ENCODE peak calls at places on chromosomes 7 and 10, in nine cellular contexts. G is gastrocnemius medialis, D is HEK293T, A is hippocampal formation, F is spleen, V is GM06990, B is lower lobe of right lung, H is cardiac muscle cell, S is KG1. Y is an unnamed sample.

GRCh38 chr10:124027306-124028050 is 65.9 kb downstream of the CHST15 start:
- DNase-seq in G (no peak), D (no peak), A (no peak), F (peak), V (no peak), B (no peak), H (no peak), S (no peak), Y (no peak)

GRCh38 chr7:24290004-24290641 is 6.1 kb downstream of the NPY start:
- DNase-seq in G (no peak), D (peak), A (peak), F (no peak), V (peak), B (no peak), H (peak), S (peak), Y (peak)

GRCh38 chr7:149126662-149127321 is 668 bp upstream of the ZNF425 start:
- DNase-seq in G (peak), D (peak), A (peak), F (peak), V (peak), B (peak), H (no peak), S (peak), Y (peak)

GRCh38 chr7:108413782-108414492 is 42.3 kb downstream of the NRCAM start:
- DNase-seq in G (no peak), D (peak), A (no peak), F (no peak), V (no peak), B (no peak), H (peak), S (no peak), Y (no peak)

GRCh38 chr10:79193694-79194382 is 125.1 kb downstream of the ZMIZ1 start:
- DNase-seq in G (no peak), D (no peak), A (no peak), F (no peak), V (no peak), B (no peak), H (no peak), S (no peak), Y (no peak)

GRCh38 chr10:70350501-70350900 is 31.9 kb downstream of the LRRC20 start:
- DNase-seq in G (no peak), D (no peak), A (no peak), F (peak), V (no peak), B (no peak), H (no peak), S (no peak), Y (no peak)

GRCh38 chr7:51263631-51264484 is 52.8 kb downstream of the COBL start:
- DNase-seq in G (peak), D (no peak), A (no peak), F (no peak), V (no peak), B (no peak), H (no peak), S (no peak), Y (no peak)

GRCh38 chr10:8138471-8138870 is 84.0 kb downstream of the GATA3 start:
- DNase-seq in G (no peak), D (no peak), A (peak), F (no peak), V (no peak), B (no peak), H (peak), S (no peak), Y (no peak)

GRCh38 chr10:48470893-48471805 is 133.7 kb downstream of the ARHGAP22 start:
- DNase-seq in G (no peak), D (peak), A (no peak), F (peak), V (no peak), B (no peak), H (peak), S (no peak), Y (no peak)

GRCh38 chr7:152615052-152615741 is 60.7 kb downstream of the XRCC2 start:
- DNase-seq in G (no peak), D (no peak), A (peak), F (no peak), V (no peak), B (no peak), H (peak), S (no peak), Y (no peak)

GRCh38 chr7:111758332-111758731 is 196.0 kb upstream of the IMMP2L start:
- DNase-seq in G (no peak), D (no peak), A (no peak), F (no peak), V (no peak), B (no peak), H (no peak), S (no peak), Y (no peak)

GRCh38 chr7:412731-413356 is 106.8 kb downstream of the PDGFA start:
- DNase-seq in G (no peak), D (no peak), A (no peak), F (peak), V (no peak), B (no peak), H (no peak), S (no peak), Y (no peak)

GRCh38 chr10:127458171-127458810 is 90.8 kb upstream of the NPS start:
- DNase-seq in G (no peak), D (no peak), A (no peak), F (no peak), V (no peak), B (no peak), H (no peak), S (no peak), Y (no peak)

GRCh38 chr10:4034907-4035581 is 250.0 kb upstream of the KLF6 start:
- DNase-seq in G (no peak), D (no peak), A (no peak), F (no peak), V (no peak), B (no peak), H (peak), S (no peak), Y (no peak)

GRCh38 chr7:106386958-106387357 is 102.2 kb upstream of the NAMPT start:
- DNase-seq in G (no peak), D (no peak), A (no peak), F (peak), V (no peak), B (no peak), H (no peak), S (no peak), Y (no peak)

GRCh38 chr7:71801996-71802395 is 610.1 kb downstream of the CALN1 start:
- DNase-seq in G (no peak), D (no peak), A (no peak), F (no peak), V (no peak), B (no peak), H (no peak), S (no peak), Y (no peak)

GRCh38 chr7:139066315-139066714 is 30.5 kb upstream of the ZC3HAV1L start:
- DNase-seq in G (no peak), D (no peak), A (no peak), F (no peak), V (no peak), B (no peak), H (no peak), S (no peak), Y (no peak)

GRCh38 chr7:117251687-117252086 is 71.2 kb downstream of the WNT2 start:
- DNase-seq in G (no peak), D (no peak), A (no peak), F (no peak), V (peak), B (no peak), H (peak), S (no peak), Y (no peak)

GRCh38 chr10:46527241-46527811 is 29.1 kb downstream of the GPRIN2 start:
- DNase-seq in G (no peak), D (no peak), A (no peak), F (peak), V (no peak), B (peak), H (no peak), S (no peak), Y (peak)

GRCh38 chr7:129368389-129368986 is 65.7 kb upstream of the STRIP2 start:
- DNase-seq in G (no peak), D (no peak), A (no peak), F (no peak), V (peak), B (no peak), H (no peak), S (no peak), Y (no peak)